ENCODE peak calls at places on chromosomes 6 and 20, in four cellular contexts. S is H9, D is mesenchymal stem cell, U is H1. N is an unnamed sample.

GRCh38 chr20:10286356-10286755 is 67.7 kb downstream of the SNAP25 start:
- DNase-seq in S (peak; percentile 36), D (no peak), U (no peak), N (no peak)

GRCh38 chr6:115467726-115468125 is 593.0 kb downstream of the FRK start:
- DNase-seq in S (no peak), D (no peak), U (no peak), N (no peak)

GRCh38 chr6:10968776-10969175 is 75.3 kb downstream of the ELOVL2 start:
- DNase-seq in S (no peak), D (no peak), U (no peak), N (no peak)

GRCh38 chr6:105642708-105643107 is 239.8 kb upstream of the PREP start:
- DNase-seq in S (no peak), D (peak; percentile 17), U (no peak), N (no peak)

GRCh38 chr6:46281110-46281509 is 110.3 kb upstream of the ENPP5 start:
- DNase-seq in S (no peak), D (no peak), U (no peak), N (no peak)

GRCh38 chr20:47993817-47994216 is 208.5 kb upstream of the SULF2 start:
- DNase-seq in S (no peak), D (no peak), U (no peak), N (no peak)

GRCh38 chr6:109896333-109896732 is 81.8 kb upstream of the GPR6 start:
- DNase-seq in S (no peak), D (no peak), U (no peak), N (no peak)

GRCh38 chr20:6632187-6632586 is 135.3 kb upstream of the BMP2 start:
- DNase-seq in S (no peak), D (peak; percentile 73), U (no peak), N (no peak)

GRCh38 chr6:43806758-43807227 is 36.8 kb downstream of the VEGFA start:
- DNase-seq in S (no peak), D (no peak), U (no peak), N (no peak)
- H3K4ac ChIP-seq in S (no peak overlapping the region), D (no peak overlapping the region), U (no peak overlapping the region), N (no peak overlapping the region)

GRCh38 chr20:56442381-56443365 is 25.8 kb upstream of the RTF2 start:
- DNase-seq in S (no peak), D (peak; percentile 48), U (no peak), N (no peak)
- H2BK12ac ChIP-seq in S (no peak overlapping the region), D (no peak overlapping the region), U (no peak overlapping the region), N (no peak overlapping the region)

DNA sequence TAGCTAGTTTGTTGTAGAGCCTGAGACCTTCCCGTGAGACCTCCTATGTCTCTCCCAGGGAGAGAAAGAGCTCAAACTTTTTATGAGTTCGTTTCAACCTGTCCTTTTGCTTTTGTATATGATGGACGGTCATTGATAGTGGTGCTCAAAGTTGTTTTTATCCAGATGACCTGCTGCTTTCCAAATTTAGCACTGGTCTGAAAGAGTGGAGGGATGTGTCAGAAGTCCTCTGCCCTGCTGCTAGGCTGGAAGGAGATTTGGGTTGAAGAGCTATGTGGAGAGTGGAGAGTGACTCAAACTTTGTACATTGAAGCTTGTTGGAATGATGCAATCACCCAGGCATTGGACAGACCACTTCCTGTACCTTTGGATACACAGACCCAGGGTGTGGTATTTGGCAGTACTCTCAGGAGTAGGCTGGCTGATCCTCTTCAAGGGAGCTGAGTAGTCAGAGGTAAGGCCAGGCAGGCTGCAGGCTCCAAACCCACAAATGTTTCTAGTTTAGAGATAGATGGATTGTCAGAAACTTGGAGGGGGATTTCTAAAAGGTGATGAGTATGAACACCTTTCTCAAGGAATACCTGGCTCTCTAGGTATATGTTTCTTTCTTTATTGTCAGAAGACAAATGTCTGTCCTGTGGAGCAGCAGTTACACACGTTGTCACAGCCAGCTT is 49.4 kb upstream of the RREB1 start:
- DNase-seq in S (no peak), D (peak; percentile 89), U (no peak), N (no peak)
- H4K8ac ChIP-seq in S (no peak overlapping the region), D (no peak overlapping the region), U (no peak overlapping the region), N (no peak overlapping the region)

GRCh38 chr6:90044833-90045337 is 150.6 kb downstream of the GJA10 start:
- DNase-seq in S (no peak), D (peak; percentile 53), U (no peak), N (no peak)
- H3K4ac ChIP-seq in S (no peak overlapping the region), D (no peak overlapping the region), U (no peak overlapping the region), N (no peak overlapping the region)

GRCh38 chr6:158646023-158646888 is 1.7 kb upstream of the DYNLT1 start:
- DNase-seq in S (no peak), D (no peak), U (no peak), N (no peak)

GRCh38 chr6:158647501-158647900 is 2.4 kb upstream of the SYTL3 start:
- DNase-seq in S (no peak), D (no peak), U (no peak), N (no peak)

GRCh38 chr6:158645064-158646022 is 800 bp upstream of the DYNLT1 start:
- DNase-seq in S (no peak), D (no peak), U (no peak), N (no peak)

GRCh38 chr6:158648682-158649131 is 1.1 kb upstream of the SYTL3 start:
- DNase-seq in S (no peak), D (peak; percentile 97), U (no peak), N (no peak)

GRCh38 chr6:158649289-158650143 is at the start of gene SYTL3:
- DNase-seq in S (no peak), D (peak; percentile 75), U (no peak), N (no peak)
- H2BK12ac ChIP-seq in S (no peak within 1 kb of the TSS), D (peak within 1 kb of the TSS; percentile 85), U (no peak within 1 kb of the TSS), N (no peak within 1 kb of the TSS)

GRCh38 chr6:113361014-113361645 is 496.0 kb upstream of the MARCKS start:
- DNase-seq in S (no peak), D (peak; percentile 84), U (no peak), N (no peak)

GRCh38 chr6:113359155-113360140 is 497.7 kb upstream of the MARCKS start:
- DNase-seq in S (no peak), D (peak; percentile 54), U (no peak), N (no peak)

GRCh38 chr6:113363866-113364265 is 493.3 kb upstream of the MARCKS start:
- DNase-seq in S (no peak), D (no peak), U (no peak), N (no peak)

GRCh38 chr6:113364781-113365545 is 492.2 kb upstream of the MARCKS start:
- DNase-seq in S (no peak), D (peak; percentile 69), U (no peak), N (no peak)

GRCh38 chr6:113362542-113363430 is 494.4 kb upstream of the MARCKS start:
- DNase-seq in S (no peak), D (no peak), U (no peak), N (no peak)
- H4K8ac ChIP-seq in S (no peak overlapping the region), D (peak overlapping the region; percentile 95), U (no peak overlapping the region), N (no peak overlapping the region)

DNA sequence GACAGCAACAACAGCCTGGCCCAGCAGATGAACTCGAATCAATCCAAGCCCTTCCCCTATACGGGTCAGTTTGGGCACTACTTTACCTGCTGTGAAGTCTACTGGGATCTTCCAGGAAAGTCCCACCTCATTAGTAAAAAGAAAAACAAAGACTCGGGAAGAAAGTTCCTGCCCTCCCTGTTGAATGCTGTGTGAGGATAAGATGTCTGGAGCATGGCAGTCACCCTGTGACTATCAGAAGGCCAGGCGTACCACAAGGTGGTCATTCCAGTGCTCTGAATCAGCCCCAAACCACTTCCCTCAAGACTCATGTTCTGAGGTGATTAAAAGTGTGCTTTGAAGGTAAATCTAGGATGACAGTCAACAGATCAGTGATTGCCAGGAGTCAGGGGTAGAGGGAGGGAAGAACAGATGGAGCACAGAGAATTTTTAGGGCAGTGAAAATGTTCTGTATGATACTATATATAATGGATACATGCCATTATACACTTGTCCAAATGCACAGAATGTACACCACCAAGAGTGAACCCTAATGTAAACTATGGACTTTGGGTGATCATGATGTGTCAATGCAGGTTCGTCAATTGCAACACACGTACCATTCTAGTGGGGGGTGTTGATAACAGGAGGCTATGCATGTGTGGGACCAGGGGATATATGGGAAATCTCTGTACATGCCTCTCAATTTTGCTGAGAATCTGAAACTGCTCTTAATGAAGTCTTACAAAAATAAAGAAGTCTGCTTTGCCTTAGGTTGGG is 14.7 kb downstream of the FKBP1A start:
- DNase-seq in S (no peak), D (peak; percentile 43), U (no peak), N (no peak)
- H3K4ac ChIP-seq in S (no peak overlapping the region), D (no peak overlapping the region), U (no peak overlapping the region), N (no peak overlapping the region)

GRCh38 chr6:5127106-5127687 is 42.1 kb downstream of the PPP1R3G start:
- DNase-seq in S (no peak), D (no peak), U (no peak), N (no peak)
- H2BK12ac ChIP-seq in S (no peak overlapping the region), D (no peak overlapping the region), U (no peak overlapping the region), N (no peak overlapping the region)

GRCh38 chr6:15476631-15477380 is 186.0 kb downstream of the DTNBP1 start:
- DNase-seq in S (no peak), D (peak; percentile 38), U (no peak), N (no peak)

GRCh38 chr6:15475261-15475660 is 187.6 kb downstream of the DTNBP1 start:
- DNase-seq in S (no peak), D (no peak), U (no peak), N (no peak)

GRCh38 chr6:15479761-15480160 is 183.1 kb downstream of the DTNBP1 start:
- DNase-seq in S (no peak), D (no peak), U (no peak), N (no peak)

GRCh38 chr6:15475872-15476271 is 187.0 kb downstream of the DTNBP1 start:
- DNase-seq in S (no peak), D (no peak), U (no peak), N (no peak)

DNA sequence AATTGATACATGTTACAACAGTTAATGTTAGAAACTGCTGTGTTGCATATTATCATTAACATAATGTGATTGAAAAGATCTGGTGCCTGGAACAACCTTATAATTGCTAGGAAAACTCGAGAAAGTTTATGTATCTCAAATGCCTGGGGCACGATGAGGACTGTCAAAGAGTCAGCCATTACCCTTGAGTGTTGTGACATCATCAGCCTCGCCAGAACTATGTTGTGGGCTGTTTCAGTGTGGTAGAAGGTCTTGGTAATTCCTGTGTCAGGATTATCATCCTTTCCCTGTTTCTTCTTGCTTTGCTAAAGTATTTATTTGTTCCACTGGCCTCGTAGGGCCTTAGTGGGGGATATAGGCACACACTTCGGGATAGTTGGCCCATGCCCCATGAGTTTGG is 185.1 kb downstream of the DTNBP1 start:
- DNase-seq in S (no peak), D (peak; percentile 29), U (no peak), N (no peak)
- H4K8ac ChIP-seq in S (no peak overlapping the region), D (no peak overlapping the region), U (no peak overlapping the region), N (no peak overlapping the region)

N was measured in neuronal stem cell.